ENCODE peak calls at places on chromosomes 11 and 22, in five cellular contexts. F is G401, C is head of caudate nucleus, J is ACHN, N is AG08396. Y is an unnamed sample.

GRCh38 chr11:3096909-3097395 is 39.7 kb upstream of the CARS1 start:
- DNase-seq in C (no peak), J (no peak), N (peak), F (no peak), Y (no peak)

GRCh38 chr22:19988965-19989724 is 27.5 kb downstream of the ARVCF start:
- DNase-seq in C (no peak), N (no peak), F (no peak), J (no peak), Y (no peak)

GRCh38 chr11:61955416-61956135 is 5.4 kb downstream of the BEST1 start:
- DNase-seq in C (no peak), J (no peak), N (no peak), F (no peak), Y (no peak)

GRCh38 chr11:73028621-73029020 is 113.5 kb downstream of the FCHSD2 start:
- DNase-seq in C (no peak), J (no peak), F (no peak), N (no peak), Y (no peak)

GRCh38 chr11:33802414-33802950 is 28.2 kb upstream of the FBXO3 start:
- DNase-seq in J (peak), F (peak), N (peak), C (peak), Y (peak)

GRCh38 chr11:17273668-17274321 is 2.7 kb upstream of the NUCB2 start:
- DNase-seq in J (no peak), N (no peak), F (no peak), C (no peak), Y (no peak)

GRCh38 chr11:33658195-33658900 is 42.3 kb downstream of the C11orf91 start:
- DNase-seq in C (no peak), F (peak), N (no peak), J (no peak), Y (no peak)

GRCh38 chr11:20397281-20397680 is 9.8 kb downstream of the PRMT3 start:
- DNase-seq in F (peak), N (peak), J (peak), C (peak), Y (peak)

GRCh38 chr11:2807801-2808241 is 77.8 kb downstream of the CDKN1C start:
- DNase-seq in J (no peak), C (no peak), F (no peak), N (no peak), Y (no peak)

GRCh38 chr11:8031248-8032115 is 44.3 kb downstream of the EIF3F start:
- DNase-seq in F (no peak), J (no peak), C (no peak), N (no peak), Y (no peak)

GRCh38 chr11:123904932-123905331 is 3.0 kb downstream of the OR8D4 start:
- DNase-seq in J (no peak), F (peak), C (no peak), N (no peak), Y (no peak)

GRCh38 chr11:931385-931784 is 5.7 kb downstream of the AP2A2 start:
- DNase-seq in J (no peak), F (no peak), C (no peak), N (no peak), Y (no peak)

GRCh38 chr11:95256204-95256819 is 25.3 kb upstream of the SESN3 start:
- DNase-seq in N (no peak), C (no peak), J (no peak), F (no peak), Y (no peak)

GRCh38 chr11:16873289-16873688 is 134.8 kb downstream of the C11orf58 start:
- DNase-seq in N (no peak), F (no peak), J (no peak), C (no peak), Y (no peak)

GRCh38 chr11:252666-253065 is 15.9 kb downstream of the PSMD13 start:
- DNase-seq in C (no peak), J (no peak), F (no peak), N (no peak), Y (no peak)

GRCh38 chr11:118076754-118077281 is at the start of gene TMPRSS4:
- DNase-seq in J (no peak), F (no peak), C (no peak), N (no peak), Y (peak)

GRCh38 chr22:28329582-28330073 is 350.0 kb downstream of the TTC28 start:
- DNase-seq in N (no peak), J (no peak), F (no peak), C (no peak), Y (no peak)

GRCh38 chr22:46297151-46297819 is 615 bp downstream of the GTSE1 start:
- DNase-seq in C (no peak), F (no peak), N (peak), J (peak), Y (no peak)

GRCh38 chr22:19810381-19811141 is 44.1 kb downstream of the GNB1L start:
- DNase-seq in J (no peak), N (peak), F (no peak), C (no peak), Y (no peak)

GRCh38 chr22:44850946-44851345 is 98.6 kb downstream of the ARHGAP8 start:
- DNase-seq in N (no peak), F (no peak), J (no peak), C (no peak), Y (no peak)

GRCh38 chr22:45949258-45949870 is 27.6 kb downstream of the WNT7B start:
- DNase-seq in J (no peak), C (no peak), F (no peak), N (no peak), Y (no peak)

GRCh38 chr22:44758970-44759365 is 6.6 kb downstream of the ARHGAP8 start:
- DNase-seq in F (no peak), C (no peak), J (no peak), N (no peak), Y (no peak)

Y was measured in LoVo.